ENCODE peak calls at places on chromosomes 5 and 9, in six cellular contexts. Z, I, D, T, M and N are unnamed samples.

GRCh38 chr9:87427851-87428506 is 69.7 kb upstream of the DAPK1 start:
- DNase-seq in Z (no peak), I (no peak), D (no peak), T (no peak), M (no peak), N (no peak)

GRCh38 chr5:73103885-73104284 is 16.5 kb upstream of the TMEM171 start:
- DNase-seq in Z (no peak), I (no peak), D (no peak), T (no peak), M (no peak), N (no peak)

GRCh38 chr9:84301851-84302250 is 38.7 kb downstream of the SLC28A3 start:
- DNase-seq in Z (no peak), I (no peak), D (no peak), T (no peak), M (no peak), N (no peak)

GRCh38 chr9:131733601-131734061 is 6.2 kb downstream of the RAPGEF1 start:
- DNase-seq in Z (peak; percentile 42), I (peak; percentile 61), D (peak; percentile 89), T (peak; percentile 60), M (no peak), N (no peak)

GRCh38 chr5:98069876-98070512 is 703.5 kb upstream of the RGMB start:
- DNase-seq in Z (no peak), I (no peak), D (peak; percentile 2), T (no peak), M (no peak), N (no peak)

GRCh38 chr5:17477553-17478265 is 20.3 kb upstream of the TAF11L2 start:
- DNase-seq in Z (no peak), I (no peak), D (no peak), T (peak; percentile 30), M (no peak), N (no peak)

GRCh38 chr5:69492391-69493234 is at the start of gene OCLN:
- DNase-seq in Z (no peak), I (peak; percentile 13), D (no peak), T (no peak), M (no peak), N (no peak)

GRCh38 chr9:106707291-106707690 is 155.7 kb upstream of the ZNF462 start:
- DNase-seq in Z (no peak), I (no peak), D (no peak), T (no peak), M (no peak), N (no peak)

GRCh38 chr5:138336952-138337684 is 948 bp upstream of the FAM53C start:
- DNase-seq in Z (peak; percentile 72), I (no peak), D (no peak), T (no peak), M (no peak), N (no peak)

GRCh38 chr5:44275908-44276307 is 113.3 kb downstream of the FGF10 start:
- DNase-seq in Z (no peak), I (no peak), D (no peak), T (no peak), M (no peak), N (no peak)

GRCh38 chr5:96177303-96177869 is 215.7 kb upstream of the ELL2 start:
- DNase-seq in Z (no peak), I (no peak), D (peak; percentile 74), T (no peak), M (no peak), N (no peak)

GRCh38 chr5:137995747-137996123 is 37.1 kb downstream of the FAM13B start:
- DNase-seq in Z (no peak), I (no peak), D (no peak), T (no peak), M (no peak), N (no peak)

GRCh38 chr5:31767335-31768031 is 128.6 kb downstream of the PDZD2 start:
- DNase-seq in Z (no peak), I (no peak), D (no peak), T (no peak), M (no peak), N (no peak)

GRCh38 chr9:121744002-121744686 is 92.7 kb downstream of the DAB2IP start:
- DNase-seq in Z (no peak), I (no peak), D (no peak), T (no peak), M (no peak), N (no peak)

GRCh38 chr5:150295172-150295611 is 5.6 kb upstream of the CAMK2A start:
- DNase-seq in Z (no peak), I (no peak), D (no peak), T (peak; percentile 9), M (no peak), N (no peak)

GRCh38 chr9:34963577-34963976 is 5.5 kb downstream of the PHF24 start:
- DNase-seq in Z (no peak), I (no peak), D (no peak), T (no peak), M (no peak), N (no peak)

GRCh38 chr5:123810253-123810652 is 298.3 kb downstream of the CSNK1G3 start:
- DNase-seq in Z (no peak), I (no peak), D (no peak), T (no peak), M (no peak), N (no peak)

GRCh38 chr9:96038271-96038670 is 162.8 kb downstream of the ERCC6L2 start:
- DNase-seq in Z (no peak), I (no peak), D (no peak), T (no peak), M (no peak), N (no peak)

GRCh38 chr5:777756-778161 is 6.8 kb downstream of the ZDHHC11B start:
- DNase-seq in Z (no peak), I (no peak), D (no peak), T (no peak), M (no peak), N (peak; percentile 5)

GRCh38 chr9:77575785-77576184 is 72.3 kb downstream of the GNA14 start:
- DNase-seq in Z (no peak), I (no peak), D (no peak), T (no peak), M (peak; percentile 5), N (no peak)

GRCh38 chr9:18447131-18447530 is 26.8 kb upstream of the ADAMTSL1 start:
- DNase-seq in Z (no peak), I (no peak), D (no peak), T (no peak), M (no peak), N (no peak)

GRCh38 chr9:4530375-4530774 is 40.1 kb downstream of the SLC1A1 start:
- DNase-seq in Z (no peak), I (no peak), D (no peak), T (no peak), M (no peak), N (no peak)

GRCh38 chr9:5976668-5977397 is 38.6 kb downstream of the RANBP6 start:
- DNase-seq in Z (no peak), I (no peak), D (no peak), T (no peak), M (no peak), N (no peak)

GRCh38 chr5:39072915-39073758 is 1.1 kb downstream of the RICTOR start:
- DNase-seq in Z (peak; percentile 29), I (peak; percentile 54), D (no peak), T (peak; percentile 10), M (peak; percentile 34), N (peak; percentile 15)

GRCh38 chr9:73180373-73180772 is 28.7 kb downstream of the ANXA1 start:
- DNase-seq in Z (no peak), I (no peak), D (peak; percentile 37), T (no peak), M (no peak), N (no peak)